ENCODE peak calls at places on chromosomes 13 and 19, in nine cellular contexts. R, B, M, A, V, J, Y, D and P are unnamed samples.

GRCh38 chr19:32098953-32099352 is 246.5 kb upstream of the ZNF507 start:
- DNase-seq in Y (no peak), A (peak; percentile 32), D (no peak), J (no peak), V (no peak), M (no peak), B (no peak), R (no peak), P (no peak)

GRCh38 chr19:18637644-18638630 is 1.1 kb downstream of the KLHL26 start:
- DNase-seq in B (no peak), D (no peak), M (no peak), A (peak; percentile 54), J (no peak), V (peak; percentile 44), R (no peak), Y (no peak), P (peak; percentile 72)

GRCh38 chr13:57629821-57630235 is 1.7 kb upstream of the PCDH17 start:
- DNase-seq in A (peak; percentile 99), M (no peak), V (peak; percentile 23), Y (peak; percentile 90), B (peak; percentile 82), D (peak; percentile 20), R (peak; percentile 92), J (peak; percentile 20), P (peak; percentile 96)

GRCh38 chr13:34750078-34750703 is 191.9 kb upstream of the NBEA start:
- DNase-seq in M (no peak), Y (peak; percentile 26), J (no peak), R (no peak), D (no peak), B (no peak), V (no peak), A (peak; percentile 68), P (peak; percentile 28)

GRCh38 chr19:17846146-17846545 is 1.6 kb downstream of the JAK3 start:
- DNase-seq in Y (no peak), J (peak; percentile 52), B (no peak), V (no peak), R (no peak), M (no peak), A (no peak), D (no peak), P (no peak)

GRCh38 chr13:73967397-73968165 is 166.6 kb downstream of the KLF12 start:
- DNase-seq in D (no peak), V (no peak), M (no peak), Y (no peak), R (no peak), J (no peak), A (no peak), B (no peak), P (no peak)

GRCh38 chr13:50587839-50588373 is 255.6 kb downstream of the DLEU7 start:
- DNase-seq in D (no peak), J (no peak), Y (no peak), A (no peak), R (no peak), M (no peak), B (no peak), V (no peak), P (no peak)

GRCh38 chr13:20667857-20668256 is 35.6 kb upstream of the IL17D start:
- DNase-seq in J (no peak), R (no peak), M (no peak), D (no peak), B (no peak), Y (no peak), A (no peak), V (no peak), P (no peak)

GRCh38 chr13:42815686-42816085 is 34.3 kb downstream of the FAM216B start:
- DNase-seq in V (no peak), M (no peak), B (no peak), J (no peak), A (no peak), D (no peak), Y (no peak), R (no peak), P (no peak)

GRCh38 chr19:33124207-33125098 is 7.5 kb upstream of the WDR88 start:
- DNase-seq in M (no peak), D (no peak), A (no peak), R (no peak), B (no peak), Y (no peak), J (no peak), V (no peak), P (no peak)

GRCh38 chr13:38685974-38686571 is 804 bp upstream of the FREM2 start:
- DNase-seq in J (no peak), D (no peak), M (peak; percentile 92), Y (no peak), R (no peak), A (peak; percentile 85), V (peak; percentile 26), B (no peak), P (peak; percentile 40)

DNA sequence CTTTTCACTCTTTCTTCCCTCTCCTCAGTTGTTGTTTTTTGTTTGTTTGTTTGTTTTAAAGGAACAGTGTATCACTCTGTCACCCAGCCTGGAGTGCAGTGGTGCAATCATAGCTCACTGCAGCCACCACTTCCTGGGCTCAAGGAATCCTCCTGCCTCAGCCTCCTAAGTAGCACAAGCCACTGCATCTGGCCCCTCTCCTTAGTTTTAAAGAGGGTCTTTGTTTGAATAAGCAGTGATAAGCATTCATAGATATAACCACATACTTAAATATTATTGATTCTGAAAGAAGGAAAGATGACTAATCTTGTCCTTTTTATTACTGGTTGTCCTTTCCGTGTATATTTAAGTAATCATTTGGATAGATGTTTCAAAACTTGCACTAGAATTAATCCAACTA is 26.7 kb downstream of the ERCC5 start:
- DNase-seq in B (no peak), Y (no peak), J (no peak), D (no peak), R (no peak), A (no peak), M (no peak), V (no peak), P (no peak)
- H3K36me3 ChIP-seq in B (peaks cover 5% of the 10 kb centered on the region), Y (peaks cover 87% of the 10 kb centered on the region), J (peaks cover 27% of the 10 kb centered on the region), D (peaks cover 73% of the 10 kb centered on the region), R (peaks cover 69% of the 10 kb centered on the region), A (peaks cover 17% of the 10 kb centered on the region), M (peaks cover 7% of the 10 kb centered on the region), V (peaks cover 4% of the 10 kb centered on the region), P (no peaks in the 10 kb centered on the region)

DNA sequence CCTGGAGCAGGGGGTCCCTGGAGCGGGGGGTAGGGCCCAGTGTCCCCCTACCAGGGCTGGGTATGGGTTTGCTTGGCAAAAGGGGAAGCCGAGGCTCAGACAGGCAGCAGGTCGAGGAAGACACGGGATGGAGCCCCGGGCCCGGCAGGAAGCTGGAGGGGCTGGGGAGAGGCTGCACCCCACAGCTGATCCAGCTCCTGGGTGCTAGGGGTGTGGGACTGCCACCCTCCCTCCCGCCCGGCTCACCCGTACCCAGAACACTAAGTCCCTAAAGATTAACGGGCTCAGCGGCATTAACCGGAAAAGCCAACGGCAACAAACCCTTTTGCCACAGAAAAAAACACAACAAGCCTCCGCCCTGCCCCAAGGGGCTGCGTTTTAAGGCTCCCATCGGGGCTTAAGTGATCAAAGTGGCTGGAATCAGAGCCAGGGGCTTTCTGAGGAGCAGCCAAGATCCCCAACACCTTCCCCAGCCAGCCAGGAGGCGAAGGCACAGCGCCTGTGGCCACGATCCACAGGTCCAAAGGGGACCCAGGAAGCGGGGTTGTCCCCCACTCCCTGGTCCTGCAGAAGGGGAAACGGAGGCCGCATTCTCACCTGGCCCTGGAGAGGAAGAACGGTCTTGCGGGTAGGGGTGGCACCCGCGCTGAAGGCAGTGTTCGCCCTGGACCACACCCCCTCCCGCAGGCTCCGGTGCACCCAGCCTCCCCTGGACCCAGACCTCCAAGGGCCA is 5.3 kb downstream of the TCF3 start:
- DNase-seq in M (no peak), A (no peak), Y (no peak), R (no peak), B (no peak), D (no peak), V (no peak), J (no peak), P (no peak)
- H3K4me3 ChIP-seq in M (peak overlapping the region; percentile 4), A (no peak overlapping the region), Y (no peak overlapping the region), R (no peak overlapping the region), B (no peak overlapping the region), D (no peak overlapping the region), V (no peak overlapping the region), J (no peak overlapping the region), P (no peak overlapping the region)

DNA sequence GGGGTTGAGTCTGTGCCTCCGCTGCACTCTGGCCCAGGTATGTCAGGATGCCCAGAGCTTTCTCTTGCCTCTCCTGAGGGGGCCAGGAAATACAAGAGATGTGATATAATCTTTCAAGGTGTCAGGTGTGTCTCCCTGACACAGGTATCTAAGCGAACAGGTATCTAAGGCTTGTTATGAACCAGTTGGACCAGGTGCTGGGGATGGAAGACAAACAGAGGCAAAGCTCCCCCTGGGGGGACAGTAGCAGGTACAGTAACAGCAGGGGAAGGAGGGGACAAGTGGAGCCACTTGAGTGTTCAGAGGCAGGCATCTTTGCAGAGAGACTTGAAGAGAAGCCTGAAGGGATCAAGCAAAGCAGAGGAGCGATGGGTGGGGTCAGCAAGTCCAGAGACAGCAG is 2.6 kb downstream of the LENG1 start:
- DNase-seq in J (no peak), V (no peak), D (no peak), A (no peak), Y (no peak), R (no peak), M (no peak), B (no peak), P (no peak)
- H3K36me3 ChIP-seq in J (peaks cover 44% of the 10 kb centered on the region), V (peaks cover 46% of the 10 kb centered on the region), D (peaks cover 60% of the 10 kb centered on the region), A (peaks cover 21% of the 10 kb centered on the region), Y (peaks cover 66% of the 10 kb centered on the region), R (peaks cover 45% of the 10 kb centered on the region), M (peaks cover 53% of the 10 kb centered on the region), B (peaks cover 10% of the 10 kb centered on the region), P (peaks cover 28% of the 10 kb centered on the region)

GRCh38 chr19:566844-567243 is 5.6 kb upstream of the BSG start:
- DNase-seq in M (no peak), J (no peak), B (no peak), R (no peak), Y (no peak), V (no peak), A (no peak), D (no peak), P (no peak)

GRCh38 chr19:570315-570714 is 2.1 kb upstream of the BSG start:
- DNase-seq in D (no peak), Y (no peak), J (no peak), M (peak; percentile 87), B (no peak), A (no peak), V (no peak), R (no peak), P (peak; percentile 90)

GRCh38 chr19:566403-566802 is 6.0 kb upstream of the BSG start:
- DNase-seq in Y (no peak), J (no peak), M (no peak), D (no peak), A (peak; percentile 25), R (no peak), B (no peak), V (no peak), P (no peak)

GRCh38 chr19:571127-571974 is 1.0 kb upstream of the BSG start:
- DNase-seq in A (peak; percentile 77), R (no peak), J (peak; percentile 69), V (peak; percentile 68), M (peak; percentile 87), Y (no peak), D (no peak), B (no peak), P (peak; percentile 82)

GRCh38 chr19:567296-567900 is 5.0 kb upstream of the BSG start:
- DNase-seq in A (peak; percentile 0), Y (no peak), R (no peak), D (no peak), J (no peak), B (no peak), M (no peak), V (no peak), P (no peak)
- H3K4me3 ChIP-seq in A (no peak overlapping the region), Y (no peak overlapping the region), R (no peak overlapping the region), D (no peak overlapping the region), J (no peak overlapping the region), B (no peak overlapping the region), M (no peak overlapping the region), V (no peak overlapping the region), P (no peak overlapping the region)

GRCh38 chr19:2226840-2227360 is 9.2 kb downstream of the PLEKHJ1 start:
- DNase-seq in Y (no peak), A (no peak), M (no peak), V (no peak), J (no peak), B (no peak), R (no peak), D (no peak), P (peak; percentile 68)
- H3K36me3 ChIP-seq in Y (peaks cover 83% of the 10 kb centered on the region), A (no peaks in the 10 kb centered on the region), M (peaks cover 77% of the 10 kb centered on the region), V (peaks cover 2% of the 10 kb centered on the region), J (peaks cover 5% of the 10 kb centered on the region), B (peaks cover 13% of the 10 kb centered on the region), R (peaks cover 24% of the 10 kb centered on the region), D (peaks cover 86% of the 10 kb centered on the region), P (peaks cover 4% of the 10 kb centered on the region)